ENCODE peak calls at places on chromosomes 4 and X, in nine cellular contexts. N, R, F, X, V, S, T, C and W are unnamed samples.

GRCh38 chr4:11073621-11074051 is 355.1 kb downstream of the HS3ST1 start:
- DNase-seq in C (peak), V (peak), N (no peak), T (peak), R (no peak), F (peak), S (no peak), X (no peak), W (no peak)

GRCh38 chr4:169640261-169640880 is 20.0 kb downstream of the CLCN3 start:
- DNase-seq in V (no peak), C (no peak), X (no peak), S (peak), F (no peak), R (no peak), N (no peak), T (no peak), W (no peak)

GRCh38 chr4:113436360-113436759 is 325.2 kb downstream of the CAMK2D start:
- DNase-seq in C (no peak), V (peak), N (no peak), S (peak), F (peak), R (no peak), T (no peak), X (no peak), W (no peak)

GRCh38 chr4:73869130-73870055 is at the start of gene CXCL1:
- DNase-seq in X (peak), S (peak), T (no peak), N (no peak), C (peak), R (peak), F (peak), V (no peak), W (no peak)

GRCh38 chr4:181971973-181972372 is 271.2 kb upstream of the TENM3 start:
- DNase-seq in F (peak), C (no peak), S (no peak), N (no peak), R (no peak), T (no peak), V (no peak), X (no peak), W (no peak)

GRCh38 chr4:119570401-119570800 is 58.2 kb downstream of the PDE5A start:
- DNase-seq in S (peak), R (no peak), F (no peak), N (no peak), T (no peak), C (no peak), V (no peak), X (no peak), W (no peak)

GRCh38 chr4:4260185-4260751 is 12.2 kb upstream of the TMEM128 start:
- DNase-seq in N (peak), T (no peak), X (no peak), F (peak), S (peak), V (no peak), C (no peak), R (no peak), W (no peak)

GRCh38 chrX:18722500-18723071 is 15.1 kb downstream of the PPEF1 start:
- DNase-seq in T (no peak), V (no peak), X (no peak), F (no peak), S (no peak), N (no peak), C (no peak), R (no peak), W (no peak)

GRCh38 chr4:66160606-66161005 is 490.3 kb upstream of the EPHA5 start:
- DNase-seq in T (no peak), F (no peak), N (no peak), S (peak), X (no peak), R (no peak), C (no peak), V (no peak), W (no peak)

GRCh38 chrX:104564921-104565703 is 887 bp upstream of the IL1RAPL2 start:
- DNase-seq in R (no peak), T (no peak), N (no peak), C (no peak), S (no peak), V (no peak), F (no peak), X (no peak), W (no peak)

GRCh38 chrX:82748901-82749505 is 759.1 kb upstream of the POU3F4 start:
- DNase-seq in V (no peak), C (no peak), T (no peak), X (no peak), F (peak), N (no peak), S (peak), R (no peak), W (no peak)

GRCh38 chrX:15512401-15512965 is 11.9 kb downstream of the BMX start:
- DNase-seq in S (no peak), X (no peak), V (no peak), C (no peak), R (no peak), T (no peak), F (peak), N (no peak), W (no peak)

GRCh38 chr4:156103306-156103705 is 149.6 kb upstream of the CTSO start:
- DNase-seq in F (no peak), S (peak), V (no peak), R (no peak), C (no peak), X (no peak), N (no peak), T (no peak), W (no peak)

GRCh38 chr4:147794787-147795413 is 63.0 kb downstream of the ARHGAP10 start:
- DNase-seq in V (no peak), S (no peak), R (no peak), F (no peak), N (no peak), T (no peak), X (no peak), C (no peak), W (no peak)

GRCh38 chr4:188411805-188412204 is 272.6 kb downstream of the TRIML1 start:
- DNase-seq in S (no peak), X (no peak), T (no peak), N (no peak), R (no peak), V (peak), C (no peak), F (no peak), W (no peak)

GRCh38 chr4:38163216-38164006 is 203.2 kb downstream of the PTTG2 start:
- DNase-seq in F (peak), N (no peak), R (no peak), T (no peak), S (peak), C (no peak), V (no peak), X (no peak), W (no peak)

GRCh38 chr4:40915318-40916217 is 165.8 kb downstream of the NSUN7 start:
- DNase-seq in T (no peak), X (peak), S (peak), N (no peak), F (no peak), V (no peak), C (no peak), R (peak), W (no peak)